ENCODE peak calls at places on chromosome 19, in eight cellular contexts. One of them, this sample, is unnamed.

GRCh38 chr19:41745761-41746160 is 9.6 kb upstream of the CEACAM6 start:
- DNase-seq in tibial artery: no peak
- DNase-seq in mucosa of descending colon: no peak
- DNase-seq in tibial nerve: no peak
- DNase-seq in RWPE1: no peak
- DNase-seq in ovary: no peak
- DNase-seq in Panc1: no peak
- DNase-seq in CD8-positive, alpha-beta T cell: no peak
- DNase-seq in this sample: no peak

GRCh38 chr19:16325161-16325527 is 518 bp downstream of the KLF2 start:
- DNase-seq in tibial artery: no peak
- DNase-seq in mucosa of descending colon: peak
- DNase-seq in tibial nerve: no peak
- DNase-seq in RWPE1: no peak
- DNase-seq in ovary: peak
- DNase-seq in Panc1: no peak
- DNase-seq in CD8-positive, alpha-beta T cell: peak
- DNase-seq in this sample: peak

GRCh38 chr19:40739871-40740703 is 10.2 kb downstream of the ACTMAP start:
- DNase-seq in tibial artery: no peak
- DNase-seq in mucosa of descending colon: no peak
- DNase-seq in tibial nerve: no peak
- DNase-seq in RWPE1: no peak
- DNase-seq in ovary: no peak
- DNase-seq in Panc1: no peak
- DNase-seq in CD8-positive, alpha-beta T cell: no peak
- DNase-seq in this sample: no peak

GRCh38 chr19:39270091-39270871 is 2.1 kb downstream of the IFNL2 start:
- DNase-seq in tibial artery: no peak
- DNase-seq in mucosa of descending colon: no peak
- DNase-seq in tibial nerve: no peak
- DNase-seq in RWPE1: no peak
- DNase-seq in ovary: no peak
- DNase-seq in Panc1: no peak
- DNase-seq in CD8-positive, alpha-beta T cell: no peak
- DNase-seq in this sample: no peak

GRCh38 chr19:535017-535835 is 3.7 kb downstream of the CDC34 start:
- DNase-seq in tibial artery: no peak
- DNase-seq in mucosa of descending colon: no peak
- DNase-seq in tibial nerve: no peak
- DNase-seq in RWPE1: no peak
- DNase-seq in ovary: no peak
- DNase-seq in Panc1: no peak
- DNase-seq in CD8-positive, alpha-beta T cell: no peak
- DNase-seq in this sample: no peak

GRCh38 chr19:16039081-16039480 is 37.2 kb upstream of the TPM4 start:
- DNase-seq in tibial artery: no peak
- DNase-seq in mucosa of descending colon: no peak
- DNase-seq in tibial nerve: no peak
- DNase-seq in RWPE1: no peak
- DNase-seq in ovary: no peak
- DNase-seq in Panc1: no peak
- DNase-seq in CD8-positive, alpha-beta T cell: no peak
- DNase-seq in this sample: no peak

GRCh38 chr19:13428352-13428751 is 77.9 kb downstream of the CACNA1A start:
- DNase-seq in tibial artery: no peak
- DNase-seq in mucosa of descending colon: no peak
- DNase-seq in tibial nerve: peak
- DNase-seq in RWPE1: peak
- DNase-seq in ovary: no peak
- DNase-seq in Panc1: no peak
- DNase-seq in CD8-positive, alpha-beta T cell: peak
- DNase-seq in this sample: no peak

GRCh38 chr19:6676288-6676687 is 6.3 kb upstream of the TNFSF14 start:
- DNase-seq in tibial artery: no peak
- DNase-seq in mucosa of descending colon: no peak
- DNase-seq in tibial nerve: no peak
- DNase-seq in RWPE1: no peak
- DNase-seq in ovary: no peak
- DNase-seq in Panc1: no peak
- DNase-seq in CD8-positive, alpha-beta T cell: no peak
- DNase-seq in this sample: no peak

GRCh38 chr19:7391218-7391670 is 42.5 kb downstream of the ARHGEF18 start:
- DNase-seq in tibial artery: no peak
- DNase-seq in mucosa of descending colon: peak
- DNase-seq in tibial nerve: no peak
- DNase-seq in RWPE1: peak
- DNase-seq in ovary: no peak
- DNase-seq in Panc1: peak
- DNase-seq in CD8-positive, alpha-beta T cell: no peak
- DNase-seq in this sample: no peak

GRCh38 chr19:51417107-51417806 is at the start of gene SIGLEC10:
- DNase-seq in tibial artery: peak
- DNase-seq in mucosa of descending colon: peak
- DNase-seq in tibial nerve: no peak
- DNase-seq in RWPE1: no peak
- DNase-seq in ovary: no peak
- DNase-seq in Panc1: no peak
- DNase-seq in CD8-positive, alpha-beta T cell: no peak
- DNase-seq in this sample: no peak

GRCh38 chr19:40416918-40417713 is 3.9 kb upstream of the PRX start:
- DNase-seq in tibial artery: peak
- DNase-seq in mucosa of descending colon: peak
- DNase-seq in tibial nerve: peak
- DNase-seq in RWPE1: no peak
- DNase-seq in ovary: no peak
- DNase-seq in Panc1: no peak
- DNase-seq in CD8-positive, alpha-beta T cell: no peak
- DNase-seq in this sample: no peak

GRCh38 chr19:38773469-38774177 is at the start of gene LGALS7:
- DNase-seq in tibial artery: no peak
- DNase-seq in mucosa of descending colon: no peak
- DNase-seq in tibial nerve: no peak
- DNase-seq in RWPE1: no peak
- DNase-seq in ovary: no peak
- DNase-seq in Panc1: no peak
- DNase-seq in CD8-positive, alpha-beta T cell: no peak
- DNase-seq in this sample: no peak

GRCh38 chr19:35623327-35624010 is 5.4 kb upstream of the RBM42 start:
- DNase-seq in tibial artery: no peak
- DNase-seq in mucosa of descending colon: no peak
- DNase-seq in tibial nerve: no peak
- DNase-seq in RWPE1: no peak
- DNase-seq in ovary: no peak
- DNase-seq in Panc1: no peak
- DNase-seq in CD8-positive, alpha-beta T cell: no peak
- DNase-seq in this sample: no peak

GRCh38 chr19:35061583-35062373 is 20.3 kb downstream of the HPN start:
- DNase-seq in tibial artery: no peak
- DNase-seq in mucosa of descending colon: no peak
- DNase-seq in tibial nerve: no peak
- DNase-seq in RWPE1: no peak
- DNase-seq in ovary: no peak
- DNase-seq in Panc1: no peak
- DNase-seq in CD8-positive, alpha-beta T cell: no peak
- DNase-seq in this sample: no peak

GRCh38 chr19:49875801-49876421 is 1.2 kb downstream of the AKT1S1 start:
- DNase-seq in tibial artery: peak
- DNase-seq in mucosa of descending colon: peak
- DNase-seq in tibial nerve: peak
- DNase-seq in RWPE1: no peak
- DNase-seq in ovary: peak
- DNase-seq in Panc1: no peak
- DNase-seq in CD8-positive, alpha-beta T cell: peak
- DNase-seq in this sample: no peak

GRCh38 chr19:51547397-51548212 is 16.1 kb upstream of the SIGLEC6 start:
- DNase-seq in tibial artery: no peak
- DNase-seq in mucosa of descending colon: no peak
- DNase-seq in tibial nerve: no peak
- DNase-seq in RWPE1: no peak
- DNase-seq in ovary: no peak
- DNase-seq in Panc1: no peak
- DNase-seq in CD8-positive, alpha-beta T cell: no peak
- DNase-seq in this sample: peak

GRCh38 chr19:32224371-32225244 is 120.8 kb upstream of the ZNF507 start:
- DNase-seq in tibial artery: no peak
- DNase-seq in mucosa of descending colon: peak
- DNase-seq in tibial nerve: peak
- DNase-seq in RWPE1: peak
- DNase-seq in ovary: peak
- DNase-seq in Panc1: no peak
- DNase-seq in CD8-positive, alpha-beta T cell: peak
- DNase-seq in this sample: peak

GRCh38 chr19:7742575-7742974 is 4.8 kb downstream of the CD209 start:
- DNase-seq in tibial artery: no peak
- DNase-seq in mucosa of descending colon: no peak
- DNase-seq in tibial nerve: no peak
- DNase-seq in RWPE1: no peak
- DNase-seq in ovary: no peak
- DNase-seq in Panc1: no peak
- DNase-seq in CD8-positive, alpha-beta T cell: no peak
- DNase-seq in this sample: no peak

GRCh38 chr19:46878613-46879375 is 18.0 kb downstream of the ARHGAP35 start:
- DNase-seq in tibial artery: no peak
- DNase-seq in mucosa of descending colon: no peak
- DNase-seq in tibial nerve: no peak
- DNase-seq in RWPE1: no peak
- DNase-seq in ovary: no peak
- DNase-seq in Panc1: no peak
- DNase-seq in CD8-positive, alpha-beta T cell: no peak
- DNase-seq in this sample: no peak
- TF ChIP-seq CTCF in tibial artery: no peak
- TF ChIP-seq CTCF in mucosa of descending colon: no peak
- TF ChIP-seq CTCF in tibial nerve: no peak
- TF ChIP-seq CTCF in RWPE1: no peak
- TF ChIP-seq CTCF in ovary: no peak
- TF ChIP-seq CTCF in Panc1: no peak
- TF ChIP-seq CTCF in CD8-positive, alpha-beta T cell: no peak
- TF ChIP-seq CTCF in this sample: no peak

DNA sequence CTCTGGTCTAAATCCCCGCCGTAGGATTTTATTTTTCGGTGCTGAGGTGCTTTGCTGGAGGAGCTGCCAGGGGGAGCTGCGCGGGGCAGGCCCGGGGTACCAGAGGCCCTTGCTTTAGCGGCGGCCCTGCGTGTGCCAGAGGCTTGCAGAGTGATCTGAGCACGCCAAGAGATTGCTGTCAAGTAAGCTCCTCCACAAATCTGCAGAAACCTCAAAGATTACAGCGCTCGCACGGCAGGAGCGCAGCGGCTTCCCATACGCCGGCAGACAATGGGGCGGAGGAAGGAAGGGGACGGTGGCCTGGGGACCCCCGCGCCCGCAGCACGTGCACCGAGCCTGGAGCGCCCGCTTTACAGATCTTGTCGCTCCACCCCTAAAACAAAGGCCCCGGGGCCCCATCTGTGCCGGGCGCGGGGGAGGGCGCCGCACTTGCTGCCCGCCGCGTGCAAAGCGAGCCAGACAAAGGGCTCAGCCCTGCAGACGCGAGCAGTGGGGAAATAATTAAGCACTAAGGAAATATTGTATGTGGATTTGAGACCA is 9.1 kb upstream of the C19orf12 start:
- DNase-seq in tibial artery: no peak
- DNase-seq in mucosa of descending colon: no peak
- DNase-seq in tibial nerve: no peak
- DNase-seq in RWPE1: no peak
- DNase-seq in ovary: no peak
- DNase-seq in Panc1: no peak
- DNase-seq in CD8-positive, alpha-beta T cell: peak
- DNase-seq in this sample: no peak
- TF ChIP-seq CTCF in tibial artery: no peak
- TF ChIP-seq CTCF in mucosa of descending colon: no peak
- TF ChIP-seq CTCF in tibial nerve: no peak
- TF ChIP-seq CTCF in RWPE1: no peak
- TF ChIP-seq CTCF in ovary: no peak
- TF ChIP-seq CTCF in Panc1: no peak
- TF ChIP-seq CTCF in CD8-positive, alpha-beta T cell: no peak
- TF ChIP-seq CTCF in this sample: no peak

DNA sequence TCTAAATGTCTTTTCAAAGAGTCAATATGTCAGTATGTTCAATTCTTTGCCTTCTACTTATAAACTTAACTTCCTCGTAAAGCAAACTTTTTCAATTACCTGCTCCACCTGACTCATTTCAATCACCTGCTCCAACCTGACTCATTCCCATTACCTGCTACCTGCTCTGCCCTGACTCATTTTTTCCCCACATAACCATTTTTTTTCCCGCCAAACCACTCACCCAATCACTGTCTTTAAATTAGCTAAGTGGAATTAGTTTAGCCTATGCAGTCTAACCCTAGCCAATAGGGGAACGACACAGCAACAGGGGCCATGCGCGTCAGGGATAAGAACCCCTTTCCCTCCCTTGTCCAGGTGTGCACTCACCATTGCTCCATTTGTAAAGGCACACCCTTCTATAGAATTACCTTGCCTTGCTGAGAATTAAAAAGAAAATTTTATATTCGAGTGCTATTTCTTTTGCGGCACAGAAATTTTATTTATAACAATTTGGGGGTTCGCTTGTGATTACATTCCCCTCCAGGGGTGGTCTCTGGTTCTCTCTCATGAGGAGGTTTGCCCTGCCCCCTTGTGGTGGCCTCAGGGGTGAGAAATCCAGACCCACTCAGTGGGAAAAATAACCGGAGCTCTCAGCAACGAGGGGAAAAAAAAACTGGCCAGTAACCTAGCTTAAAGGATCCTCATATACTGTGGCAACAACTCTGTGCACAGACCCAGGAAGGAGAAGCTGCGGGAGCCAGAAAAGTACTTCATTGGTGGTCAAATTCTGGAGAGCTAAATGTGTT is 193.1 kb downstream of the ZNF486 start:
- DNase-seq in tibial artery: no peak
- DNase-seq in mucosa of descending colon: no peak
- DNase-seq in tibial nerve: no peak
- DNase-seq in RWPE1: no peak
- DNase-seq in ovary: no peak
- DNase-seq in Panc1: no peak
- DNase-seq in CD8-positive, alpha-beta T cell: no peak
- DNase-seq in this sample: no peak
- TF ChIP-seq CTCF in tibial artery: no peak
- TF ChIP-seq CTCF in mucosa of descending colon: no peak
- TF ChIP-seq CTCF in tibial nerve: no peak
- TF ChIP-seq CTCF in RWPE1: no peak
- TF ChIP-seq CTCF in ovary: no peak
- TF ChIP-seq CTCF in Panc1: peak
- TF ChIP-seq CTCF in CD8-positive, alpha-beta T cell: no peak
- TF ChIP-seq CTCF in this sample: no peak

DNA sequence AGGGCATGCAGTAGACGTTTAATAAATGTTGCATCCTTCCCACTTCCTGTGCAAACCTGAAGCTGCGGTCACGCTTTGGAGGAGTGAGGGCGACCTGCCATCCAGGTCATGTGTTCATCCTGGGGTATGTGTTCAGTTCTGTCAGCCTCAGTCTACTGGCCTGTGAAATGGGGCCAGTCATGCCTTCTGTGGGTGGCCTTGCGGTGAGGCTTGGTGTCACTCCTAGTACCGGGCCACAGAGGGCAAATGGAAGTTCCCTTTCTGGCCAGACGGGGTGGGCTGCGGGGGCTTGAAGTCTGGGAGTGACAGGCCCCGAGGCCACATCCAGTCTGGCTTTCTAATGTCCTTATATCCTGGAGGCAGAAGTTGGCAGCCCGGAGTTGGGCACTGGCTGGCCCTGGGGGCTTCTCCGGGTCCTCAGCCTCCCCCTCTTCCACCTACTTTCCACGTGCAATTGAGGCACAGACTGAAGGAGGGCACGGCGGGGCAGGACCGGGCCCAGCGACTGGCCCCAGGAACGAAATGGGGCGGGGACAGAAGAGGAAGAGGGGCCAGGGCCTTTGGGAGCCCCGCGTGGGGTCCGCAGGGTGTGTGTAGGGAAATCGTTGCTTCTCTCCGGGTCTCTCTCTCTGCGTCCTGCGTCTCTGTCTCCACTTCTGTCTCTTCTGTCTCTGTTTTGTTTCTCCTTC is 11.1 kb downstream of the PDE4A start:
- DNase-seq in tibial artery: peak
- DNase-seq in mucosa of descending colon: peak
- DNase-seq in tibial nerve: no peak
- DNase-seq in RWPE1: no peak
- DNase-seq in ovary: no peak
- DNase-seq in Panc1: no peak
- DNase-seq in CD8-positive, alpha-beta T cell: peak
- DNase-seq in this sample: no peak
- TF ChIP-seq CTCF in tibial artery: no peak
- TF ChIP-seq CTCF in mucosa of descending colon: no peak
- TF ChIP-seq CTCF in tibial nerve: peak
- TF ChIP-seq CTCF in RWPE1: no peak
- TF ChIP-seq CTCF in ovary: no peak
- TF ChIP-seq CTCF in Panc1: no peak
- TF ChIP-seq CTCF in CD8-positive, alpha-beta T cell: no peak
- TF ChIP-seq CTCF in this sample: no peak